ENCODE peak calls at places on chromosomes 1 and 21, in eight cellular contexts. G, Y, A, M, Z, E, V and P are unnamed samples.

GRCh38 chr21:41641821-41642368 is 125.0 kb downstream of the RIPK4 start:
- DNase-seq in A (peak), M (no peak), E (no peak), V (no peak), Z (peak), G (no peak), Y (no peak), P (no peak)

GRCh38 chr1:224513787-224514209 is 79.2 kb upstream of the WDR26 start:
- DNase-seq in A (peak), G (peak), V (peak), M (peak), Y (peak), Z (peak), E (peak), P (peak)

GRCh38 chr1:197468581-197469175 is 200.6 kb downstream of the CRB1 start:
- DNase-seq in G (no peak), V (no peak), E (no peak), M (peak), Y (no peak), Z (no peak), A (no peak), P (no peak)

GRCh38 chr1:172394167-172394751 is 26.2 kb upstream of the C1orf105 start:
- DNase-seq in V (peak), E (no peak), Z (peak), A (peak), G (peak), Y (peak), M (peak), P (peak)

GRCh38 chr1:33501774-33502173 is 29.3 kb downstream of the ZSCAN20 start:
- DNase-seq in E (no peak), V (no peak), Z (no peak), Y (no peak), M (no peak), G (no peak), A (no peak), P (no peak)

GRCh38 chr21:42557420-42557819 is 43.8 kb downstream of the SLC37A1 start:
- DNase-seq in E (no peak), V (no peak), Y (no peak), M (no peak), G (no peak), A (no peak), Z (peak), P (no peak)

GRCh38 chr1:1593834-1594601 is 5.9 kb downstream of the FNDC10 start:
- DNase-seq in A (no peak), E (no peak), V (no peak), M (no peak), Z (no peak), G (no peak), Y (no peak), P (no peak)

GRCh38 chr1:42214447-42214871 is 49.9 kb upstream of the GUCA2A start:
- DNase-seq in E (peak), G (no peak), M (no peak), A (peak), V (no peak), Z (peak), Y (no peak), P (no peak)

GRCh38 chr1:5949074-5949760 is 43.0 kb downstream of the NPHP4 start:
- DNase-seq in G (no peak), V (no peak), E (no peak), Y (no peak), M (no peak), A (no peak), Z (no peak), P (no peak)

GRCh38 chr1:231841616-231842344 is 215.2 kb downstream of the DISC1 start:
- DNase-seq in E (no peak), M (no peak), V (no peak), A (peak), Y (no peak), G (no peak), Z (peak), P (no peak)

GRCh38 chr1:19032701-19033515 is 76.4 kb upstream of the IFFO2 start:
- DNase-seq in V (no peak), A (no peak), M (no peak), E (no peak), Z (no peak), G (no peak), Y (no peak), P (no peak)

GRCh38 chr1:56626546-56626945 is 18.6 kb upstream of the PRKAA2 start:
- DNase-seq in A (no peak), G (no peak), M (no peak), Y (no peak), V (no peak), Z (no peak), E (no peak), P (no peak)

GRCh38 chr21:42490735-42491134 is 5.3 kb downstream of the RSPH1 start:
- DNase-seq in M (no peak), V (no peak), E (no peak), G (no peak), Y (no peak), Z (no peak), A (no peak), P (no peak)

GRCh38 chr1:222167896-222168295 is 380.0 kb downstream of the HHIPL2 start:
- DNase-seq in Z (peak), V (no peak), E (no peak), Y (no peak), A (no peak), G (no peak), M (no peak), P (no peak)

GRCh38 chr1:25651036-25651640 is 34.5 kb downstream of the MAN1C1 start:
- DNase-seq in V (no peak), E (no peak), M (no peak), Y (no peak), A (no peak), G (no peak), Z (no peak), P (no peak)

GRCh38 chr1:112817555-112818373 is 102.6 kb upstream of the PPM1J start:
- DNase-seq in Z (no peak), M (no peak), Y (no peak), E (no peak), A (no peak), G (no peak), V (no peak), P (no peak)

GRCh38 chr1:154972517-154973343 is 1.8 kb upstream of the CKS1B start:
- DNase-seq in E (no peak), A (peak), M (no peak), V (peak), Y (no peak), G (no peak), Z (peak), P (no peak)

GRCh38 chr1:229325873-229326502 is 16.9 kb downstream of the CCSAP start:
- DNase-seq in Y (no peak), G (no peak), A (no peak), E (no peak), Z (no peak), V (no peak), M (no peak), P (no peak)

GRCh38 chr1:31509124-31510072 is 66.9 kb upstream of the TINAGL1 start:
- DNase-seq in G (peak), E (no peak), A (no peak), Z (peak), V (no peak), M (no peak), Y (no peak), P (no peak)

GRCh38 chr1:86757272-86757984 is 53.1 kb downstream of the SH3GLB1 start:
- DNase-seq in Z (no peak), A (no peak), E (peak), V (peak), G (no peak), M (no peak), Y (no peak), P (no peak)